ENCODE peak calls at places on chromosome 2, in seven cellular contexts. One of them, this sample, is unnamed.

GRCh38 chr2:28952806-28953190 is 28.3 kb upstream of the TOGARAM2 start:
- DNase-seq in H1: no peak
- DNase-seq in mesendoderm: peak; percentile 21
- DNase-seq in trophoblast cell: no peak
- DNase-seq in mesenchymal stem cell: no peak
- DNase-seq in neuronal stem cell: no peak
- DNase-seq in H9: no peak
- DNase-seq in this sample: no peak

GRCh38 chr2:238518127-238518827 is 91.5 kb downstream of the ASB1 start:
- DNase-seq in mesenchymal stem cell: no peak
- DNase-seq in trophoblast cell: no peak
- DNase-seq in H1: no peak
- DNase-seq in neuronal stem cell: no peak
- DNase-seq in mesendoderm: no peak
- DNase-seq in H9: no peak
- DNase-seq in this sample: peak; percentile 78

GRCh38 chr2:241812730-241813079 is 3.7 kb downstream of the NEU4 start:
- DNase-seq in mesenchymal stem cell: no peak
- DNase-seq in H9: no peak
- DNase-seq in neuronal stem cell: no peak
- DNase-seq in H1: no peak
- DNase-seq in trophoblast cell: no peak
- DNase-seq in mesendoderm: no peak
- DNase-seq in this sample: no peak

GRCh38 chr2:95342556-95343320 is 45.6 kb downstream of the KCNIP3 start:
- DNase-seq in trophoblast cell: peak; percentile 25
- DNase-seq in mesendoderm: no peak
- DNase-seq in H9: no peak
- DNase-seq in neuronal stem cell: no peak
- DNase-seq in H1: no peak
- DNase-seq in mesenchymal stem cell: no peak
- DNase-seq in this sample: no peak

GRCh38 chr2:42036413-42036812 is 11.4 kb upstream of the PKDCC start:
- DNase-seq in neuronal stem cell: no peak
- DNase-seq in trophoblast cell: no peak
- DNase-seq in mesenchymal stem cell: no peak
- DNase-seq in mesendoderm: peak; percentile 69
- DNase-seq in H1: no peak
- DNase-seq in H9: no peak
- DNase-seq in this sample: no peak

GRCh38 chr2:4091869-4092268 is 388.5 kb downstream of the DCDC2C start:
- DNase-seq in neuronal stem cell: no peak
- DNase-seq in mesendoderm: no peak
- DNase-seq in H9: no peak
- DNase-seq in mesenchymal stem cell: no peak
- DNase-seq in H1: no peak
- DNase-seq in trophoblast cell: no peak
- DNase-seq in this sample: no peak

GRCh38 chr2:66428986-66429612 is 5.8 kb upstream of the MEIS1 start:
- DNase-seq in mesendoderm: peak; percentile 82
- DNase-seq in trophoblast cell: peak; percentile 35
- DNase-seq in H9: no peak
- DNase-seq in neuronal stem cell: no peak
- DNase-seq in H1: no peak
- DNase-seq in mesenchymal stem cell: peak; percentile 76
- DNase-seq in this sample: peak; percentile 79

GRCh38 chr2:68811364-68811763 is 59.8 kb downstream of the BMP10 start:
- DNase-seq in mesendoderm: no peak
- DNase-seq in neuronal stem cell: no peak
- DNase-seq in H9: no peak
- DNase-seq in trophoblast cell: no peak
- DNase-seq in mesenchymal stem cell: peak; percentile 24
- DNase-seq in H1: no peak
- DNase-seq in this sample: peak; percentile 23

GRCh38 chr2:209138079-209138478 is 285.8 kb upstream of the MAP2 start:
- DNase-seq in H1: no peak
- DNase-seq in trophoblast cell: no peak
- DNase-seq in H9: no peak
- DNase-seq in mesenchymal stem cell: no peak
- DNase-seq in mesendoderm: peak; percentile 76
- DNase-seq in neuronal stem cell: no peak
- DNase-seq in this sample: no peak

GRCh38 chr2:196294510-196294909 is 123.1 kb upstream of the STK17B start:
- DNase-seq in neuronal stem cell: no peak
- DNase-seq in H1: no peak
- DNase-seq in mesenchymal stem cell: no peak
- DNase-seq in mesendoderm: no peak
- DNase-seq in trophoblast cell: no peak
- DNase-seq in H9: no peak
- DNase-seq in this sample: no peak

GRCh38 chr2:95297088-95297487 is at the start of gene KCNIP3:
- DNase-seq in mesendoderm: peak; percentile 24
- DNase-seq in neuronal stem cell: no peak
- DNase-seq in mesenchymal stem cell: no peak
- DNase-seq in H9: peak; percentile 46
- DNase-seq in trophoblast cell: no peak
- DNase-seq in H1: no peak
- DNase-seq in this sample: no peak

GRCh38 chr2:32425719-32426141 is 68.9 kb downstream of the BIRC6 start:
- DNase-seq in H1: no peak
- DNase-seq in neuronal stem cell: no peak
- DNase-seq in mesenchymal stem cell: peak; percentile 68
- DNase-seq in mesendoderm: peak; percentile 10
- DNase-seq in trophoblast cell: no peak
- DNase-seq in H9: no peak
- DNase-seq in this sample: peak; percentile 76

GRCh38 chr2:144495227-144495933 is 24.5 kb downstream of the ZEB2 start:
- DNase-seq in trophoblast cell: no peak
- DNase-seq in H1: no peak
- DNase-seq in neuronal stem cell: no peak
- DNase-seq in mesendoderm: no peak
- DNase-seq in mesenchymal stem cell: no peak
- DNase-seq in H9: no peak
- DNase-seq in this sample: no peak

GRCh38 chr2:144489315-144489920 is 30.5 kb downstream of the ZEB2 start:
- DNase-seq in trophoblast cell: no peak
- DNase-seq in mesendoderm: no peak
- DNase-seq in H1: no peak
- DNase-seq in mesenchymal stem cell: no peak
- DNase-seq in H9: no peak
- DNase-seq in neuronal stem cell: no peak
- DNase-seq in this sample: no peak

GRCh38 chr2:144493027-144493809 is 26.7 kb downstream of the ZEB2 start:
- DNase-seq in trophoblast cell: no peak
- DNase-seq in H9: no peak
- DNase-seq in mesenchymal stem cell: no peak
- DNase-seq in neuronal stem cell: no peak
- DNase-seq in mesendoderm: no peak
- DNase-seq in H1: no peak
- DNase-seq in this sample: no peak

GRCh38 chr2:144490857-144491256 is 29.1 kb downstream of the ZEB2 start:
- DNase-seq in mesendoderm: no peak
- DNase-seq in mesenchymal stem cell: no peak
- DNase-seq in H9: no peak
- DNase-seq in trophoblast cell: no peak
- DNase-seq in H1: no peak
- DNase-seq in neuronal stem cell: no peak
- DNase-seq in this sample: no peak

DNA sequence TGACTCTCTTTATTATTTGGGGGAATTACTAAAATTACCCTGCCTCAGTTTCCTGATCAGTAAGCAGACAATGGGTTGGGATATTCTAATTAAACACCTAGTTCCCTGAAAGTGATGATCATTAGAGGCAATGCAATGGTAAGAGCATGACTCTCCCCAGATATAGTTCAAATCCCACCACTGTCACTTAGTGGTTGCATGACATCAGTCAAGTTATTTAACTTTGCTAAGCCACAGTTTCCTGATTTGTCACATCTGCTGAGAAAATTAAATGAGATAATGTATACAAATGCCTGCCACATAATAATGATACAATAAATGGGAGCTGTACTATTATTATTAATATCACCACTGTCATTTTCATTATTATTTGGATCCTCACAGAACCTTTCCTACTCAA is 29.9 kb downstream of the ZEB2 start:
- DNase-seq in H9: no peak
- DNase-seq in neuronal stem cell: no peak
- DNase-seq in trophoblast cell: no peak
- DNase-seq in mesenchymal stem cell: no peak
- DNase-seq in mesendoderm: no peak
- DNase-seq in H1: no peak
- DNase-seq in this sample: no peak
- H3K4ac ChIP-seq in H9: no peak overlapping the region
- H3K4ac ChIP-seq in neuronal stem cell: no peak overlapping the region
- H3K4ac ChIP-seq in trophoblast cell: no peak overlapping the region
- H3K4ac ChIP-seq in mesenchymal stem cell: no peak overlapping the region
- H3K4ac ChIP-seq in mesendoderm: no peak overlapping the region
- H3K4ac ChIP-seq in H1: no peak overlapping the region
- H3K4ac ChIP-seq in this sample: no peak overlapping the region

GRCh38 chr2:159736048-159736447 is 23.7 kb downstream of the MARCHF7 start:
- DNase-seq in H9: no peak
- DNase-seq in mesenchymal stem cell: peak; percentile 50
- DNase-seq in neuronal stem cell: no peak
- DNase-seq in trophoblast cell: no peak
- DNase-seq in H1: no peak
- DNase-seq in mesendoderm: no peak
- DNase-seq in this sample: peak; percentile 38
- H3K4ac ChIP-seq in H9: no peak overlapping the region
- H3K4ac ChIP-seq in mesenchymal stem cell: no peak overlapping the region
- H3K4ac ChIP-seq in neuronal stem cell: no peak overlapping the region
- H3K4ac ChIP-seq in trophoblast cell: peak overlapping the region; percentile 8
- H3K4ac ChIP-seq in H1: no peak overlapping the region
- H3K4ac ChIP-seq in mesendoderm: no peak overlapping the region
- H3K4ac ChIP-seq in this sample: peak overlapping the region; percentile 40

DNA sequence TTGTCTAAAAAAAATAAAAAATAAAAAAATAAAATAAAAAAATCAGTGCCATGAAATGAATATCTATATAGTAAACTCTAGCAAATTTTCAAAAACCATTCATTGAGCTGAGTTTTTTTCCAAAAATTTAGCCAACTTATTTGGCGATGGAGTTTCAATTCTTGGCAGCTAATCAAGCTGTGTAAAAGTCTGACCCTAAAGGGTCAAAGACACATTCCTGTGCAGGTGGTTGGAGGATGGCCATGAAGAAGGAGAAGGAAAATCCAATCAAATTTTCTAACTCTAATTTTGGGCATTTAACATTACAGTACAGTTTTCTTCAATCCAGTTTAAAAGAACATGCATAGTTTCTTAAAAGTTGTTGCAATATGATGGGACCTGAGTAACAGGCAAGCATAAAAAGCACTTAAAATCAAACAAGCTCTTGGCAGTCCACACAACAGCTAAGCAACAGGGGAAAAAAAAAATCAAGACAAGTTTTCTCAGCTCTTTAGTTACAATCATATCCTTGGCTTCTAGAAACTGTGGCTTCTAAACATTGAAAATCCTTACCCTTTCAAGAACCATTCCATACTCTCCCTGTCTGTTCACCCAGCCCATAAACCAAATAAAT is 54.5 kb downstream of the ACVR1 start:
- DNase-seq in mesendoderm: no peak
- DNase-seq in trophoblast cell: no peak
- DNase-seq in H9: no peak
- DNase-seq in mesenchymal stem cell: no peak
- DNase-seq in neuronal stem cell: no peak
- DNase-seq in H1: no peak
- DNase-seq in this sample: no peak
- H3K4ac ChIP-seq in mesendoderm: no peak overlapping the region
- H3K4ac ChIP-seq in trophoblast cell: no peak overlapping the region
- H3K4ac ChIP-seq in H9: no peak overlapping the region
- H3K4ac ChIP-seq in mesenchymal stem cell: no peak overlapping the region
- H3K4ac ChIP-seq in neuronal stem cell: no peak overlapping the region
- H3K4ac ChIP-seq in H1: no peak overlapping the region
- H3K4ac ChIP-seq in this sample: no peak overlapping the region

GRCh38 chr2:183608747-183609146 is 484.5 kb downstream of the NUP35 start:
- DNase-seq in H1: no peak
- DNase-seq in trophoblast cell: no peak
- DNase-seq in mesenchymal stem cell: no peak
- DNase-seq in H9: no peak
- DNase-seq in mesendoderm: peak; percentile 56
- DNase-seq in neuronal stem cell: no peak
- DNase-seq in this sample: no peak
- H3K4ac ChIP-seq in H1: no peak overlapping the region
- H3K4ac ChIP-seq in trophoblast cell: no peak overlapping the region
- H3K4ac ChIP-seq in mesenchymal stem cell: no peak overlapping the region
- H3K4ac ChIP-seq in H9: no peak overlapping the region
- H3K4ac ChIP-seq in mesendoderm: no peak overlapping the region
- H3K4ac ChIP-seq in neuronal stem cell: no peak overlapping the region
- H3K4ac ChIP-seq in this sample: no peak overlapping the region

DNA sequence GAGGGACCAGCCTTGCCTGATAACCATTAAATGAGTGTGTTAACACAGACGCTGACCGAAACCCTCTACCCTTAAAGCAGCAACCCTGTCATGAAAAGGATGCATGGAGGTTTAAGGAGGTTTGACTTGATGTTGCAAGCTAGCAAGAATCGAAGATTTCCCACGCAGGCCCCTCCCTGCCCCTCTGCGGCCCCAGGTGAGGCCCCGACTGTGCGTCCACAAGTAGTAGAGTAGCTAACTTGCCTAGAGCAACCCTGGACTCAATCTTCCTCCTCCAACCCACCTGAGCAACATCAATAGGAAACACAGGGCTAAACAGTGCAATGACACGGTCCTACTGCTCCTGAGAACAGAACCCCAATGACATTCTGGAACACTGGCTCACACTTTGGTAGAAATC is 150.1 kb downstream of the COL4A4 start:
- DNase-seq in mesenchymal stem cell: no peak
- DNase-seq in H9: no peak
- DNase-seq in neuronal stem cell: no peak
- DNase-seq in H1: no peak
- DNase-seq in mesendoderm: no peak
- DNase-seq in trophoblast cell: no peak
- DNase-seq in this sample: no peak
- H3K4ac ChIP-seq in mesenchymal stem cell: no peak overlapping the region
- H3K4ac ChIP-seq in H9: no peak overlapping the region
- H3K4ac ChIP-seq in neuronal stem cell: no peak overlapping the region
- H3K4ac ChIP-seq in H1: no peak overlapping the region
- H3K4ac ChIP-seq in mesendoderm: no peak overlapping the region
- H3K4ac ChIP-seq in trophoblast cell: no peak overlapping the region
- H3K4ac ChIP-seq in this sample: no peak overlapping the region

GRCh38 chr2:489838-490237 is 187.4 kb downstream of the TMEM18 start:
- DNase-seq in trophoblast cell: no peak
- DNase-seq in neuronal stem cell: no peak
- DNase-seq in mesenchymal stem cell: no peak
- DNase-seq in H1: no peak
- DNase-seq in H9: no peak
- DNase-seq in mesendoderm: no peak
- DNase-seq in this sample: no peak
- H3K4ac ChIP-seq in trophoblast cell: no peak overlapping the region
- H3K4ac ChIP-seq in neuronal stem cell: no peak overlapping the region
- H3K4ac ChIP-seq in mesenchymal stem cell: no peak overlapping the region
- H3K4ac ChIP-seq in H1: no peak overlapping the region
- H3K4ac ChIP-seq in H9: no peak overlapping the region
- H3K4ac ChIP-seq in mesendoderm: no peak overlapping the region
- H3K4ac ChIP-seq in this sample: no peak overlapping the region

DNA sequence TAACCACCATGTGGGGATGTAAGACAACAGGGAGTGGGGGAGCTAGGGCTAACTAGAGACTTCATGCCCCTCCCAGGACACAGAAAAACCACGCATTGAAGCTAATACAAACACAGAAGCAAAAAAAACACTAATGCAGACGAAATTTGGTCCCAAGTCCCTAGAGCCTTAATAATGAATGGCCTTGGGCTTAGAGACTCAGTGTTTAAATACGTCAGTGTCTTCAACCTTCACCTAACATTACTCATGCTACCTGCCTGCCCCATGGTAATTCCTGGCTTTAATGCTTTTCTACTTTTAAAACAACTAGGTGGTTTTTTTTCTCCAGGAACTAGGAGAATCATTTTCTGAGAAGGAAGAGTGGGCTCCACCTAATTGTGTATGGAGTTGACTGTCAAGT is 64.1 kb upstream of the ITSN2 start:
- DNase-seq in trophoblast cell: peak; percentile 55
- DNase-seq in mesendoderm: no peak
- DNase-seq in H1: no peak
- DNase-seq in H9: no peak
- DNase-seq in neuronal stem cell: no peak
- DNase-seq in mesenchymal stem cell: no peak
- DNase-seq in this sample: no peak
- H3K4ac ChIP-seq in trophoblast cell: no peak overlapping the region
- H3K4ac ChIP-seq in mesendoderm: no peak overlapping the region
- H3K4ac ChIP-seq in H1: no peak overlapping the region
- H3K4ac ChIP-seq in H9: no peak overlapping the region
- H3K4ac ChIP-seq in neuronal stem cell: no peak overlapping the region
- H3K4ac ChIP-seq in mesenchymal stem cell: no peak overlapping the region
- H3K4ac ChIP-seq in this sample: no peak overlapping the region

This sample was measured in IMR-90.